ENCODE peak calls at places on chromosomes 16 and 17, in nine cellular contexts. I is left ventricle myocardium inferior, C is ascending aorta, M is fibroblast of lung, S is SK-N-SH, Q is A549, D is stomach, B is Caco-2, Z is RWPE2. V is an unnamed sample. For H3K9me3 and H3K4me1, the result is how much of the 10 kb centered on the place peaks cover.

GRCh38 chr17:72308744-72309395 is 188.1 kb downstream of the SOX9 start:
- DNase-seq in D (no peak), I (no peak), B (no peak), Z (no peak), C (no peak), Q (no peak), M (peak), S (no peak), V (no peak)

GRCh38 chr16:20803192-20803560 is 3.1 kb downstream of the ERI2 start:
- DNase-seq in M (no peak), Z (no peak), D (no peak), B (no peak), I (no peak), C (no peak), Q (no peak), S (no peak), V (no peak)

GRCh38 chr17:78935419-78936323 is 10.5 kb upstream of the TIMP2 start:
- DNase-seq in B (no peak), C (peak), D (peak), S (peak), Z (no peak), M (peak), Q (peak), I (peak), V (no peak)

GRCh38 chr16:24851700-24852099 is 5.9 kb downstream of the SLC5A11 start:
- DNase-seq in I (no peak), D (no peak), B (no peak), M (no peak), C (no peak), S (no peak), Q (peak), Z (no peak), V (no peak)

GRCh38 chr16:66926171-66926570 is 836 bp upstream of the RRAD start:
- DNase-seq in D (peak), C (peak), M (no peak), Z (no peak), I (peak), S (no peak), B (no peak), Q (no peak), V (no peak)

GRCh38 chr17:30117548-30118155 is 1.0 kb downstream of the NSRP1 start:
- DNase-seq in C (no peak), S (no peak), B (no peak), M (peak), Z (no peak), Q (no peak), D (no peak), I (no peak), V (no peak)

GRCh38 chr17:40063034-40063765 is 435 bp downstream of the THRA start:
- DNase-seq in S (peak), B (no peak), M (no peak), Z (no peak), I (peak), D (peak), C (no peak), Q (no peak), V (peak)

GRCh38 chr16:4693956-4694663 is 748 bp downstream of the NUDT16L1 start:
- DNase-seq in M (peak), C (peak), S (peak), I (peak), D (peak), Q (no peak), B (peak), Z (peak), V (peak)

GRCh38 chr16:26665166-26665939 is 401.4 kb upstream of the C16orf82 start:
- DNase-seq in D (no peak), Z (no peak), Q (no peak), S (no peak), B (no peak), I (no peak), C (no peak), M (no peak), V (no peak)

GRCh38 chr17:60305141-60305540 is 86.8 kb downstream of the USP32 start:
- DNase-seq in I (no peak), M (no peak), S (no peak), C (no peak), Q (peak), Z (no peak), D (no peak), B (no peak), V (no peak)

GRCh38 chr17:37492167-37492566 is 2.5 kb downstream of the DUSP14 start:
- DNase-seq in Q (no peak), D (no peak), C (no peak), B (no peak), Z (no peak), S (no peak), M (no peak), I (no peak), V (no peak)

GRCh38 chr16:19835989-19836421 is 48.6 kb downstream of the GPRC5B start:
- DNase-seq in I (no peak), C (no peak), S (no peak), Z (no peak), M (peak), B (no peak), Q (no peak), D (no peak), V (no peak)

GRCh38 chr17:9529033-9529748 is 46.4 kb downstream of the STX8 start:
- DNase-seq in C (no peak), M (peak), B (no peak), Z (no peak), Q (peak), I (no peak), D (no peak), S (peak), V (no peak)

GRCh38 chr17:69402052-69402451 is 12.4 kb upstream of the MAP2K6 start:
- DNase-seq in M (no peak), D (no peak), Z (no peak), B (no peak), S (no peak), C (no peak), Q (peak), I (no peak), V (no peak)

GRCh38 chr16:71367243-71367976 is 8.9 kb downstream of the CALB2 start:
- DNase-seq in M (peak), B (peak), C (no peak), Q (peak), S (peak), I (no peak), D (peak), Z (no peak), V (peak)

GRCh38 chr17:81583589-81584337 is 31.6 kb upstream of the FAAP100 start:
- DNase-seq in Z (no peak), S (no peak), Q (peak), C (no peak), B (no peak), I (no peak), D (no peak), M (no peak), V (no peak)

GRCh38 chr17:75077490-75078096 is 10.2 kb upstream of the SLC16A5 start:
- DNase-seq in B (peak), Z (no peak), C (peak), S (no peak), D (peak), M (no peak), I (peak), Q (no peak), V (peak)

GRCh38 chr17:74431568-74432483 is at the start of gene GPRC5C:
- DNase-seq in S (peak), M (no peak), I (peak), B (peak), C (peak), Z (peak), D (peak), Q (peak), V (peak)

GRCh38 chr16:84259691-84260090 is 19.9 kb upstream of the KCNG4 start:
- DNase-seq in I (no peak), B (no peak), D (no peak), M (no peak), C (no peak), S (no peak), Z (no peak), Q (no peak), V (no peak)

GRCh38 chr16:53968896-53969295 is 264.9 kb downstream of the FTO start:
- DNase-seq in C (no peak), S (no peak), D (no peak), B (no peak), I (no peak), Q (no peak), Z (no peak), M (no peak), V (no peak)

GRCh38 chr16:10447289-10447688 is 61.4 kb downstream of the ATF7IP2 start:
- DNase-seq in Q (no peak), Z (no peak), B (no peak), M (no peak), C (no peak), S (no peak), D (no peak), I (no peak), V (no peak)

GRCh38 chr16:10441726-10442125 is 55.9 kb downstream of the ATF7IP2 start:
- DNase-seq in Z (no peak), Q (no peak), D (no peak), S (no peak), C (no peak), B (no peak), M (no peak), I (no peak), V (no peak)
- H3K9me3 ChIP-seq in Z (under half), Q (under half), D (under half), S (under half), C (under half), B (under half), M (under half), I (half or more), V (under half)

DNA sequence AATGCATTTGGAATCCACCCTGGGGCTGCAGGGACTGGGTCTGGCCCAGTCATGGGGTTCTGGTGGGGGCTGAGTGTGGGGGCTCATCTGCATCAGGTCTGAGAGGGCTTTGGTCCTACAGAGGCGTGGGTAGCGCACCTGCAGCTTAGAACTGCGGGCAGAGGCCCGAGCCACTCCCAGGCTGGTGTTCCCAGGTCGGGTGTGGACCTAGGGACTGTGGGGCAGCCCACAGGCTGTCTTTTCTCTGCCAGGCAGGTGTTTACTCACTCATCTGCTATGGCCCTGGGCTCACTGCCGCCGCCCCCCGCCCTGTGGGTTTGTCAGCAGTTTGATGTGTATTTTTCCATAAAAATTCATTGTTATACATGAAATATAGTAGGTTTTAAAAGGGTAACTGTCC is 27.0 kb upstream of the DOC2B start:
- DNase-seq in C (no peak), D (no peak), Q (no peak), B (peak), Z (no peak), I (no peak), S (no peak), M (no peak), V (no peak)
- H3K4me3 ChIP-seq in C (no peak), D (no peak), Q (no peak), B (no peak), Z (no peak), I (no peak), S (no peak), M (no peak), V (no peak)

GRCh38 chr17:45223541-45224528 is 2.1 kb downstream of the FMNL1 start:
- DNase-seq in Z (no peak), D (no peak), C (peak), B (no peak), I (no peak), S (no peak), M (no peak), Q (no peak), V (no peak)
- H3K4me1 ChIP-seq in Z (under half), D (half or more), C (under half), B (under half), I (half or more), S (under half), M (under half), Q (half or more), V (under half)

DNA sequence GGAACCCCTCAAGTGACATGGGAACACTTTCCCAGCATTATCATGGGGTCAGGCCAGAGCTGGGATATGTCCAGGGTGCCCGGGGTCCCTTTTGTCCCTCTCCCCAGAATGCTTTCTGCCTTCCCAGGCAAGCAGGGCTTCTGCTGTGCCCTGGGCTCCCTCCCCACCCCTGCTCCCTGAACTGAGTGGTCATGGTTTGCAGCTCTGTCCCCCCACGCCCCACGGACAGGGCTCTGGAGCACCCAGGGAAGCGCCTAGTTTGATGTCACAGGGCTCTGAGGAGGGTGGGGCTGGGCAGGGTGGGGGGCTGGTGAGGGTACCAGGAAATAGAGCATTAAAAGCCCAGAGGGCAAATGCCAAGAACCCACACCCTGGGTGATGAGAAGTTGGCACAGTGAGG is 92.3 kb downstream of the CCDC182 start:
- DNase-seq in M (no peak), I (no peak), S (no peak), Q (no peak), C (no peak), D (no peak), B (no peak), Z (no peak), V (no peak)
- H3K9me3 ChIP-seq in M (under half), I (under half), S (under half), Q (under half), C (under half), D (under half), B (under half), Z (under half), V (under half)

DNA sequence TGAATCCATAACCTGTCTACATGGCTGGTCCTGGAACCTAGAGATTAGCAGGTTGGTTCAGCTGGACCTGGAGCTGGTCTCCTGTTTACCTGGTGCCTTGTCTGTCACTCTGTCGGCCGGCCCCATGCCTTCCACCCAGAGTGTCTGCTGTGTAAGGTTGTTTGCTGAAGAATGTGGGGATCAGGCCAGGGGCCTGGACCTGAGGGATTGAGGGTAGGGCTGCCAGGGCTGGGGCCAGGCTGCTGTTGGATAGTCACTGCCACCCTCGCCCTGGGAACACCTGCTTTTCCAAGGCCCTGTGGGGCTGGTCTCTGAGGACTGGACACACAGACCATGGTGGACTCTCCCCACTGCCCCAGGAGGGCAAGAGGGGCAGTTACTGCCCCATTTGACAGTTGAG is 1.4 kb downstream of the NHERF2 start:
- DNase-seq in C (no peak), S (no peak), M (no peak), Z (no peak), I (no peak), D (no peak), Q (no peak), B (no peak), V (no peak)
- H3K4me3 ChIP-seq in C (peak), S (peak), M (peak), Z (no peak), I (peak), D (peak), Q (peak), B (peak), V (peak)

GRCh38 chr17:50036455-50037320 is 19.2 kb upstream of the ITGA3 start:
- DNase-seq in M (no peak), I (no peak), Q (no peak), Z (no peak), D (no peak), B (no peak), S (peak), C (peak), V (peak)

GRCh38 chr17:50037321-50038107 is 18.4 kb upstream of the ITGA3 start:
- DNase-seq in D (peak), B (no peak), I (peak), Q (peak), M (peak), Z (no peak), C (peak), S (peak), V (peak)

GRCh38 chr17:50035421-50035879 is 20.5 kb upstream of the ITGA3 start:
- DNase-seq in Z (no peak), M (no peak), S (peak), C (peak), Q (no peak), I (no peak), D (no peak), B (no peak), V (no peak)

GRCh38 chr17:50034504-50035364 is 21.2 kb upstream of the ITGA3 start:
- DNase-seq in Z (no peak), Q (no peak), S (peak), M (no peak), C (peak), D (no peak), B (peak), I (no peak), V (peak)

DNA sequence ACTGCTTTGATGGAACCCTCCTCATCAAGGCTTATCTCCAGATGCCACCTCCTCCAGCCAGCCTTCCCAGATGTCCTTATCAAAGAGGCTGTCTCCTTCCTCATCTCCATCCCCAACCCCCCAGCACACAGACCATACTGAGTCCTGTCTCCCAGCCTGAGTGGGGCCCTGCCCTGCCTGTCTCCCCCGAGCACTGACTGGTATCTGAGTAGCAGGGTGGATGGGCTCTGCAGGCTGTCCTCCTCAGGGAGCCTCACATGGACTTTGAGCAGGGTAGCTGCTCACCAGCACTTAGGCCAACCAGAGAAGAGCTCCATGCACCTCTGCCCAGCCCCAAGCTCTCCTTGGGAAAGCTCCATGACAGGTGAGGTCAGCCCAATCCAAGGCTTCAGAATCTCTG is 20.0 kb upstream of the ITGA3 start:
- DNase-seq in C (peak), Q (no peak), I (no peak), B (no peak), S (no peak), D (no peak), Z (no peak), M (no peak), V (no peak)
- H3K4me1 ChIP-seq in C (under half), Q (under half), I (under half), B (under half), S (under half), D (half or more), Z (under half), M (under half), V (under half)